ENCODE peak calls at places on chromosomes 7 and 10, in four cellular contexts. J is astrocyte, D is fibroblast of the aortic adventitia, G is Caco-2. N is an unnamed sample.

GRCh38 chr7:73999664-74000420 is 28.1 kb upstream of the ELN start:
- DNase-seq in J (peak), D (peak), G (no peak), N (no peak)

GRCh38 chr10:31083765-31084184 is 52.1 kb upstream of the ZNF438 start:
- DNase-seq in J (peak), D (peak), G (peak), N (peak)

GRCh38 chr10:615583-616152 is 73.8 kb downstream of the DIP2C start:
- DNase-seq in J (peak), D (peak), G (no peak), N (no peak)

GRCh38 chr7:155374276-155375252 is 76.9 kb downstream of the INSIG1 start:
- DNase-seq in J (no peak), D (no peak), G (no peak), N (no peak)

GRCh38 chr7:28072876-28073514 is 107.6 kb downstream of the JAZF1 start:
- DNase-seq in J (no peak), D (no peak), G (no peak), N (no peak)

GRCh38 chr10:26217396-26218105 is 977 bp downstream of the GAD2 start:
- DNase-seq in J (no peak), D (no peak), G (no peak), N (peak)

GRCh38 chr10:8043569-8044306 is 10.8 kb upstream of the GATA3 start:
- DNase-seq in J (no peak), D (no peak), G (no peak), N (no peak)

GRCh38 chr10:30063098-30063497 is 3.7 kb upstream of the JCAD start:
- DNase-seq in J (peak), D (peak), G (no peak), N (no peak)

GRCh38 chr7:31061185-31061584 is 9.1 kb downstream of the ADCYAP1R1 start:
- DNase-seq in J (no peak), D (no peak), G (peak), N (no peak)

GRCh38 chr7:75658802-75659201 is 79.9 kb downstream of the HIP1 start:
- DNase-seq in J (no peak), D (no peak), G (no peak), N (no peak)

GRCh38 chr10:35600193-35600592 is 4.9 kb upstream of the GJD4 start:
- DNase-seq in J (no peak), D (no peak), G (no peak), N (no peak)

GRCh38 chr10:24382979-24383663 is 174.2 kb downstream of the KIAA1217 start:
- DNase-seq in J (peak), D (peak), G (peak), N (no peak)

GRCh38 chr7:93601363-93601762 is 26.8 kb upstream of the CALCR start:
- DNase-seq in J (no peak), D (no peak), G (no peak), N (no peak)

GRCh38 chr7:149854611-149855367 is 16.6 kb downstream of the ZNF862 start:
- DNase-seq in J (peak), D (peak), G (no peak), N (no peak)

GRCh38 chr10:113961261-113961938 is 82.3 kb upstream of the ADRB1 start:
- DNase-seq in J (no peak), D (no peak), G (no peak), N (no peak)

GRCh38 chr10:29646238-29646902 is 11.6 kb upstream of the SVIL start:
- DNase-seq in J (peak), D (peak), G (no peak), N (no peak)

GRCh38 chr10:52729259-52730104 is 43.1 kb downstream of the MBL2 start:
- DNase-seq in J (peak), D (peak), G (peak), N (no peak)

GRCh38 chr10:18610517-18610916 is 40.9 kb downstream of the NSUN6 start:
- DNase-seq in J (peak), D (peak), G (peak), N (no peak)

GRCh38 chr10:131068760-131069159 is 242.8 kb downstream of the TCERG1L start:
- DNase-seq in J (no peak), D (no peak), G (no peak), N (no peak)

GRCh38 chr10:25114036-25114411 is 60.8 kb upstream of the GPR158 start:
- DNase-seq in J (no peak), D (no peak), G (no peak), N (no peak)

GRCh38 chr7:155132431-155132830 is 62.3 kb downstream of the HTR5A start:
- DNase-seq in J (no peak), D (no peak), G (no peak), N (no peak)

GRCh38 chr10:22308390-22308789 is 7.8 kb upstream of the COMMD3 start:
- DNase-seq in J (peak), D (peak), G (no peak), N (no peak)

GRCh38 chr10:71082930-71083329 is 129.4 kb upstream of the UNC5B start:
- DNase-seq in J (no peak), D (no peak), G (no peak), N (no peak)

GRCh38 chr10:4981722-4982471 is 18.7 kb downstream of the AKR1C1 start:
- DNase-seq in J (peak), D (peak), G (peak), N (no peak)

GRCh38 chr7:90736968-90737939 is 141.1 kb downstream of the CDK14 start:
- DNase-seq in J (no peak), D (no peak), G (no peak), N (no peak)

GRCh38 chr10:119025336-119025735 is 4.2 kb upstream of the NANOS1 start:
- DNase-seq in J (peak), D (peak), G (no peak), N (no peak)

GRCh38 chr7:47707596-47707995 is 125.7 kb upstream of the TNS3 start:
- DNase-seq in J (no peak), D (no peak), G (no peak), N (no peak)

GRCh38 chr10:46268076-46268881 is 18.5 kb upstream of the ANTXRL start:
- DNase-seq in J (no peak), D (no peak), G (no peak), N (no peak)

GRCh38 chr7:80916770-80917681 is 1.8 kb downstream of the SEMA3C start:
- DNase-seq in J (peak), D (peak), G (no peak), N (no peak)

GRCh38 chr7:47335557-47336177 is 246.2 kb downstream of the TNS3 start:
- DNase-seq in J (no peak), D (no peak), G (no peak), N (no peak)

GRCh38 chr7:152931583-152931982 is 172.0 kb downstream of the ACTR3B start:
- DNase-seq in J (no peak), D (no peak), G (no peak), N (no peak)

GRCh38 chr7:140390466-140391190 is 7.7 kb downstream of the SLC37A3 start:
- DNase-seq in J (peak), D (peak), G (no peak), N (no peak)

GRCh38 chr7:146772581-146772980 is 656.0 kb downstream of the CNTNAP2 start:
- DNase-seq in J (no peak), D (no peak), G (peak), N (peak)
- TF ChIP-seq CTCF in J (no peak), D (no peak), G (peak), N (peak)

DNA sequence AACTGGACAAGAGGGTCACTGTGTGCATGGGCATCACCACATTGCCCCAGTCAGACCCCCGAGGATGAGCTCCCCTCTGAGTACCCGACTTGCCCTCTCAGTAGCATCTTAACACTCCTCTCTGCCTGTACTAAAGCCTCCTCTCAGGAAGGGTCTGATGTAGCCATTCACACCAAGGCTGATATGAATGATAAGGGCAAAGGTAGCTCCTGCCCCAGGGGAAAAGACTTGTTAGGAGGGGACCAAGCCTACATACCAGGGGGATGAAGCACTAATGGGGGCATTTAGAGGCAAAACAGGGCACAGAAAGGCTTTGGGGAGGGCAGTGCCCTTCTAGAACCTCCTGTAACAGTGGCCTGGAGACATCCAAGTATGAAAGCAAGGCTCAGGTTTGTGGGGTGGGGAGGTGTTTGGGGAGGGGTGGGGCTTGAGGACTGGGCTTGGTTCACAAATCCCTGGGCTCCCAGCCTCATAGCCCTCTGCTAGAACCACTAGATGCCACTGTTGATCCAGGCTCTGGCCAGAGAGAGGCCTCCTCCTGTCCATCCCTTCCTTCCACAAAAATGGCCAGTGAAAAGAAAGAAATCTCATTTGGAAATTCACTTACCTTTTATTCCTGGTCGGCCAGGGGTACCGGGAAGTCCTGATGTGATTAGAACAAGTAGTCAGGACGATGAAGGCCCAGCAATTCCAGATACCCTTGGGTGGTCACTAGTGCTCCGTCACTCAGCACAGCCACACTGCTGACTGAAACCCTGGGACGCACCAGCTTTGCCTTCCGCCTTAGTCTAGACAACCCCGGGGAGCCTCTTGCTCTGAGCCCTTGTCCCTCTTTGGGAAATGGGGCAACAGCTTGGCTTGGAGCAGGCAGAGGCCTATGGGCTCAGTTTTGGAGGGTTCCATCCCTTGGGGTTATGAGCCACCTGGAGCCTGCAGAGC is 40.3 kb downstream of the COL17A1 start:
- DNase-seq in J (peak), D (peak), G (peak), N (no peak)
- TF ChIP-seq CTCF in J (peak), D (peak), G (peak), N (peak)

DNA sequence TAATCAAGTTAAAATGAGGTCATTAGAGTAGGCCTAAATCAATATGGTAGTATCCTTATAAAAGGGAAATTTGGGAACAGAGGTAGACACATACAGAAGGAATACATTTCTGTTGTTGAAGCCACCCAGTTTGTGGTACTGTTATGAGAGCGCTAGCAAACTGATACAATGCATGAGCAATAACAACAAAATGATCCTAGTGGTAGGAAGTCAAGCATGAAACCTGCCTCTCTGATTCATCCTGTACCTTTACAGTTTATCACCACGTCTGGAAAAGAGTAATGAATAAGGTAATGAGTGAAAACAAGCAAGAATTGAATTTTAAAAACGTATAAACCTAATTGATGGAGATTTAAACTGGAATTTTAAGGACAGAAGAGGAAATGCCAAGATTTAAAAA is 217.2 kb downstream of the PCLO start:
- DNase-seq in J (no peak), D (no peak), G (no peak), N (no peak)
- TF ChIP-seq CTCF in J (no peak), D (no peak), G (no peak), N (no peak)

GRCh38 chr10:10680496-10680895 is 337.2 kb upstream of the CELF2 start:
- DNase-seq in J (no peak), D (no peak), G (peak), N (no peak)

GRCh38 chr10:10677479-10677878 is 340.2 kb upstream of the CELF2 start:
- DNase-seq in J (peak), D (peak), G (peak), N (peak)
- TF ChIP-seq CTCF in J (peak), D (peak), G (peak), N (peak)

GRCh38 chr7:24980695-24981543 is 941 bp upstream of the OSBPL3 start:
- DNase-seq in J (no peak), D (peak), G (peak), N (no peak)
- TF ChIP-seq CTCF in J (no peak), D (peak), G (no peak), N (no peak)

GRCh38 chr7:103879411-103879810 is 110.0 kb downstream of the RELN start:
- DNase-seq in J (no peak), D (no peak), G (no peak), N (no peak)

GRCh38 chr7:103880201-103880600 is 109.3 kb downstream of the RELN start:
- DNase-seq in J (no peak), D (no peak), G (no peak), N (no peak)

DNA sequence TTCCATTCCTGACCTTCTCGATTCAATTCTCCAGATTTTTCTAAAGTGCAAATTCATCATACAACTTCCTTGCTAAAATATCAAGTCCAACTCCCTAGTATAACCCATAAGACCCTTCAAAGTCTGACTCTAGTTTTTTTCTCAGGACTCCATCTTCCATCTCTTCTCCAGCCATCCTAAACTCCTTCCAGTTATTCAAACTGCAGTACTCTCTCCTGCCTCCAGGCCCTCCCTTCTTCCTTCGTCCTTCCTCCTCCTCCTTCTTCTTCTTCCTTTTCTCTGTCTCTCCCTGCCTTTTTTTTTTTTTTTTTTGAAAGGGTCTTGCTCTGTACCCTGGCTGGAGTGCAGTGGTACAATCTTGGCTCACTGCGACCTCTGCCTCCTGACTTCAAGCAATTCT is 111.9 kb downstream of the RELN start:
- DNase-seq in J (no peak), D (no peak), G (no peak), N (no peak)
- TF ChIP-seq CTCF in J (no peak), D (peak), G (no peak), N (no peak)

DNA sequence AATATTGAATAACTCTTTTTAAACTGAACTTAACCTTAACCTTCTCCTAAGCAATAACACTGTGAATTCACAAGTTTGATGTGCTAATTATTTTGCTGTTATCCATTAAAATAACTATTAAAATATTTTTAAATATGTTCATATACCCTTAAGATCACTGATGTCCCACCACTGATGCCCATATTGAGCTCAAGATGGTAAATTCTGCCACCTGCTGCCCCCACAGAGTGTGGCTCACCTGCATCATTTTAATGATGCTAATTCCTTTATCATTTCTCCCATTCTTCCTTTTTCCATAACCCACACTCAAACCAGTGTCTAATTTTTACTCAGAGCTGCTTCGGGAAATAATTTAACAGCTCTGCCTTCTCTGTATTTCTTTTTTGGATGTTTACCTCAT is 82.3 kb upstream of the ARID5B start:
- DNase-seq in J (no peak), D (no peak), G (no peak), N (no peak)
- TF ChIP-seq CTCF in J (no peak), D (no peak), G (no peak), N (no peak)

DNA sequence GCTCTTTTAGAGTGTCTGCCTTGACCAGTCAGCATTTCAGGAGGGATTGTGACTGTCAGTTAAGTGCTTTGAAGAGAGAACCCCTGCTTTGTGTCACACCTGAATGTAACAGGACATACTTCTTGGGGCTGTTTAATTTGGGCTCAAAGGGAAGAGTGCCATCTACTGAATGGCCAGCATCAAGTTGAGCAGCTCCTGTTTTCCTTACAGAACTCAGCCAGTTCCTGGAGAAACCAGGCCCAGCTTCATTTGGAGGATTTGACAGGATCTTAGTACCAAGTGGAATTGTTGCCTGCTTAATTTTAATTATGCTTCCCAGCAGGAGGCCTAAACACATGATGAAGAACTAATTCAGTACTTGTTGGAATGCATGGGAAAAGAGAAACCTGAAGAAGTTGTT is 8.3 kb downstream of the ADD3 start:
- DNase-seq in J (no peak), D (peak), G (peak), N (no peak)
- TF ChIP-seq CTCF in J (no peak), D (peak), G (no peak), N (no peak)